ENCODE peak calls at places on chromosomes 2 and 18, in five cellular contexts. B is T-helper 9 cell; W is NCI-H774; Z is spleen; P is activated CD4-positive, alpha-beta T cell treated with anti-CD3 and anti-CD28 coated beads for 24 hours. F is an unnamed sample.

GRCh38 chr2:142716463-142717242 is 160.8 kb upstream of the KYNU start:
- DNase-seq in Z (no peak), B (no peak), P (no peak), W (no peak), F (no peak)

GRCh38 chr2:165959371-165959770 is 5.8 kb upstream of the TTC21B start:
- DNase-seq in W (no peak), B (no peak), Z (no peak), P (no peak), F (no peak)

GRCh38 chr2:66700181-66700686 is 265.3 kb downstream of the MEIS1 start:
- DNase-seq in Z (no peak), W (no peak), P (no peak), B (no peak), F (no peak)

GRCh38 chr2:58571181-58571852 is 330.2 kb upstream of the FANCL start:
- DNase-seq in W (peak; percentile 32), Z (no peak), P (no peak), B (no peak), F (peak; percentile 74)

GRCh38 chr2:149192425-149192824 is 138.0 kb upstream of the LYPD6 start:
- DNase-seq in Z (no peak), P (no peak), B (no peak), W (no peak), F (no peak)

GRCh38 chr2:191869178-191869577 is 22.3 kb upstream of the CAVIN2 start:
- DNase-seq in B (no peak), W (peak; percentile 43), Z (no peak), P (no peak), F (peak; percentile 38)

GRCh38 chr2:146652311-146652710 is 1192.5 kb upstream of the ACVR2A start:
- DNase-seq in P (no peak), W (no peak), B (no peak), Z (no peak), F (no peak)

GRCh38 chr18:2223859-2224258 is 347.4 kb downstream of the METTL4 start:
- DNase-seq in B (no peak), W (peak; percentile 4), P (no peak), Z (no peak), F (peak; percentile 29)

GRCh38 chr2:177265386-177265690 is 811 bp upstream of the NFE2L2 start:
- DNase-seq in P (peak; percentile 9), Z (no peak), B (peak; percentile 27), W (no peak), F (no peak)

GRCh38 chr18:30248061-30248460 is 794.5 kb downstream of the DSC3 start:
- DNase-seq in P (no peak), W (no peak), Z (no peak), B (no peak), F (no peak)

GRCh38 chr2:70927138-70927537 is 8.6 kb upstream of the ATP6V1B1 start:
- DNase-seq in P (no peak), B (no peak), Z (no peak), W (no peak), F (no peak)

GRCh38 chr2:209305746-209306196 is 118.1 kb upstream of the MAP2 start:
- DNase-seq in P (no peak), W (no peak), B (no peak), Z (no peak), F (no peak)

GRCh38 chr18:79952996-79953559 is 1.6 kb upstream of the SLC66A2 start:
- DNase-seq in Z (peak; percentile 79), P (no peak), B (no peak), W (no peak), F (no peak)

GRCh38 chr18:35592298-35592697 is 10.8 kb downstream of the GALNT1 start:
- DNase-seq in Z (no peak), W (no peak), P (no peak), B (no peak), F (no peak)

GRCh38 chr18:8139971-8140406 is 469.2 kb upstream of the RAB12 start:
- DNase-seq in Z (no peak), P (no peak), W (no peak), B (no peak), F (no peak)

F was measured in SHP77 treated with DMSO at 0.1 percent for 48 hours.